ENCODE peak calls at places on chromosomes 4 and X, in nine cellular contexts. M is GDM1, F is NAMALWA, B is GM20000, G is choroid plexus epithelial cell, X is SHP77, L is NCI-H1092, O is posterior cingulate gyrus, Z is mesendoderm. A is an unnamed sample.

GRCh38 chr4:1048781-1049590 is 37.6 kb downstream of the FGFRL1 start:
- DNase-seq in M (no peak), F (no peak), B (no peak), G (no peak), X (no peak), L (no peak), O (no peak), Z (no peak), A (no peak)

GRCh38 chr4:11976726-11977263 is 548.1 kb upstream of the HS3ST1 start:
- DNase-seq in M (no peak), F (no peak), B (no peak), G (no peak), X (no peak), L (no peak), O (no peak), Z (no peak), A (no peak)

GRCh38 chr4:47550899-47551548 is 65.9 kb downstream of the ATP10D start:
- DNase-seq in M (no peak), F (no peak), B (no peak), G (peak; percentile 49), X (no peak), L (no peak), O (no peak), Z (no peak), A (no peak)

GRCh38 chrX:136318166-136318565 is 17.4 kb downstream of the ADGRG4 start:
- DNase-seq in M (no peak), F (no peak), B (no peak), G (no peak), X (no peak), L (no peak), O (no peak), Z (no peak), A (no peak)

GRCh38 chrX:154374361-154375155 is at the start of gene FLNA:
- DNase-seq in M (no peak), F (no peak), B (peak; percentile 47), G (no peak), X (peak; percentile 34), L (peak; percentile 31), O (no peak), Z (peak; percentile 51), A (no peak)

GRCh38 chr4:72525938-72526337 is 43.1 kb downstream of the ADAMTS3 start:
- DNase-seq in M (no peak), F (no peak), B (no peak), G (peak; percentile 89), X (no peak), L (no peak), O (no peak), Z (no peak), A (no peak)

GRCh38 chrX:155094468-155095061 is 23.3 kb downstream of the BRCC3 start:
- DNase-seq in M (no peak), F (peak; percentile 55), B (no peak), G (peak; percentile 55), X (peak; percentile 35), L (peak; percentile 6), O (no peak), Z (peak; percentile 19), A (peak; percentile 30)

GRCh38 chr4:86497131-86497530 is 97.0 kb upstream of the PTPN13 start:
- DNase-seq in M (no peak), F (no peak), B (no peak), G (no peak), X (no peak), L (no peak), O (no peak), Z (no peak), A (no peak)

GRCh38 chr4:107473126-107473525 is 246.9 kb downstream of the PAPSS1 start:
- DNase-seq in M (no peak), F (no peak), B (no peak), G (no peak), X (no peak), L (no peak), O (no peak), Z (no peak), A (no peak)

GRCh38 chr4:16820304-16820703 is 78.1 kb downstream of the LDB2 start:
- DNase-seq in M (no peak), F (no peak), B (no peak), G (no peak), X (no peak), L (no peak), O (no peak), Z (peak; percentile 75), A (no peak)

GRCh38 chrX:118727686-118728339 is 407 bp downstream of the IL13RA1 start:
- DNase-seq in M (no peak), F (no peak), B (no peak), G (no peak), X (no peak), L (no peak), O (no peak), Z (peak; percentile 18), A (no peak)